ENCODE peak calls at places on chromosomes 4 and X, in seven cellular contexts. U is lung, J is pancreas, L is esophagus squamous epithelium, K is Panc1, R is GM10248, A is kidney epithelial cell. H is an unnamed sample.

GRCh38 chr4:146945556-146946374 is at the start of gene TTC29:
- DNase-seq in R (peak), U (peak), A (peak), J (peak), K (no peak), L (peak), H (peak)

GRCh38 chr4:156197216-156197615 is 243.6 kb upstream of the CTSO start:
- DNase-seq in L (no peak), U (no peak), J (no peak), K (no peak), A (peak), R (no peak), H (no peak)

GRCh38 chr4:16684083-16684482 is 214.4 kb downstream of the LDB2 start:
- DNase-seq in K (no peak), A (no peak), U (no peak), J (no peak), L (no peak), R (no peak), H (peak)

GRCh38 chr4:155657985-155658384 is 8.7 kb upstream of the GUCY1A1 start:
- DNase-seq in K (no peak), L (no peak), A (no peak), R (no peak), J (no peak), U (no peak), H (no peak)

GRCh38 chr4:157980158-157980557 is 192.7 kb downstream of the GASK1B start:
- DNase-seq in L (no peak), J (no peak), U (no peak), R (no peak), K (no peak), A (no peak), H (no peak)

GRCh38 chr4:99811850-99812249 is 4.8 kb upstream of the DAPP1 start:
- DNase-seq in R (peak), L (no peak), K (peak), A (no peak), U (peak), J (peak), H (peak)

GRCh38 chrX:20354505-20354904 is 87.8 kb upstream of the RPS6KA3 start:
- DNase-seq in U (no peak), R (no peak), K (no peak), L (no peak), A (no peak), J (no peak), H (no peak)

GRCh38 chr4:4254179-4254578 is 6.2 kb upstream of the TMEM128 start:
- DNase-seq in J (no peak), U (no peak), L (no peak), K (no peak), R (no peak), A (no peak), H (no peak)

GRCh38 chr4:169907705-169908104 is 118.5 kb downstream of the MFAP3L start:
- DNase-seq in U (no peak), L (no peak), K (no peak), J (no peak), R (no peak), A (no peak), H (no peak)

GRCh38 chrX:43881410-43882293 is 598 bp downstream of the MAOB start:
- DNase-seq in L (no peak), K (no peak), A (no peak), R (no peak), J (peak), U (no peak), H (peak)

GRCh38 chr4:152344001-152344400 is 191.9 kb downstream of the FBXW7 start:
- DNase-seq in R (no peak), A (no peak), U (no peak), L (no peak), J (no peak), K (no peak), H (peak)

GRCh38 chrX:15146515-15146914 is 123.4 kb downstream of the ASB9 start:
- DNase-seq in U (no peak), L (no peak), R (no peak), A (no peak), K (no peak), J (peak), H (peak)

GRCh38 chrX:119155416-119156035 is 27.9 kb upstream of the KIAA1210 start:
- DNase-seq in A (no peak), U (no peak), K (no peak), J (no peak), L (no peak), R (no peak), H (peak)

GRCh38 chr4:51844157-51845054 is 1.5 kb downstream of the DCUN1D4 start:
- DNase-seq in R (peak), K (peak), A (peak), J (peak), U (peak), L (peak), H (peak)

GRCh38 chrX:48086119-48086518 is 14.7 kb upstream of the ZNF630 start:
- DNase-seq in U (no peak), J (no peak), R (no peak), K (no peak), A (no peak), L (no peak), H (no peak)

GRCh38 chrX:38052096-38052495 is 45.7 kb downstream of the SYTL5 start:
- DNase-seq in J (no peak), K (no peak), L (no peak), U (no peak), R (no peak), A (peak), H (peak)

GRCh38 chrX:32673193-32673592 is 538.2 kb downstream of the DMD start:
- DNase-seq in U (no peak), R (no peak), K (peak), A (no peak), L (no peak), J (no peak), H (peak)

GRCh38 chr4:65599335-65599734 is 71.0 kb downstream of the EPHA5 start:
- DNase-seq in A (no peak), R (no peak), L (no peak), K (no peak), J (no peak), U (no peak), H (peak)

GRCh38 chr4:67436742-67437141 is 108.6 kb downstream of the CENPC start:
- DNase-seq in K (no peak), U (no peak), A (peak), R (no peak), L (no peak), J (no peak), H (no peak)

GRCh38 chr4:22356996-22357596 is 158.8 kb downstream of the ADGRA3 start:
- DNase-seq in A (no peak), U (no peak), R (peak), L (no peak), K (no peak), J (no peak), H (peak)

GRCh38 chr4:82050806-82051205 is 323.0 kb downstream of the HNRNPD start:
- DNase-seq in L (no peak), J (no peak), K (no peak), A (no peak), R (no peak), U (no peak), H (no peak)

GRCh38 chrX:1144293-1144692 is 68.2 kb downstream of the CRLF2 start:
- DNase-seq in A (no peak), R (no peak), K (no peak), J (no peak), L (no peak), U (no peak), H (no peak)

GRCh38 chrX:42276982-42277690 is 353.8 kb upstream of the CASK start:
- DNase-seq in A (peak), R (no peak), J (no peak), U (no peak), L (no peak), K (no peak), H (no peak)

GRCh38 chr4:34250562-34250961 is 1993.8 kb downstream of the ARAP2 start:
- DNase-seq in J (no peak), A (no peak), K (no peak), L (no peak), U (no peak), R (no peak), H (peak)

GRCh38 chr4:54152846-54153600 is 53.1 kb downstream of the GSX2 start:
- DNase-seq in K (no peak), L (no peak), U (no peak), J (no peak), A (peak), R (no peak), H (peak)

GRCh38 chrX:73932522-73932921 is 369.5 kb downstream of the CHIC1 start:
- DNase-seq in L (no peak), R (no peak), K (no peak), J (no peak), A (no peak), U (no peak), H (no peak)

GRCh38 chr4:2823301-2823670 is 20.4 kb upstream of the ADD1 start:
- DNase-seq in L (no peak), K (no peak), J (no peak), R (no peak), U (no peak), A (no peak), H (no peak)

GRCh38 chr4:20318899-20319291 is 67.2 kb downstream of the SLIT2 start:
- DNase-seq in R (no peak), K (no peak), A (no peak), U (no peak), J (no peak), L (no peak), H (no peak)

GRCh38 chr4:118850813-118851173 is 14.9 kb upstream of the SEC24D start:
- DNase-seq in A (no peak), U (no peak), K (no peak), J (no peak), R (no peak), L (no peak), H (no peak)

GRCh38 chrX:69077895-69078455 is 87.3 kb downstream of the PJA1 start:
- DNase-seq in A (no peak), K (no peak), U (no peak), L (no peak), J (no peak), R (no peak), H (no peak)

GRCh38 chr4:16597829-16598228 is 300.6 kb downstream of the LDB2 start:
- DNase-seq in U (no peak), L (no peak), A (no peak), J (no peak), K (no peak), R (no peak), H (peak)

GRCh38 chr4:180057891-180058643 is 2185.1 kb upstream of the TENM3 start:
- DNase-seq in L (no peak), R (peak), U (no peak), A (no peak), J (peak), K (no peak), H (peak)

GRCh38 chrX:129566081-129566480 is 26.0 kb downstream of the OCRL start:
- DNase-seq in L (no peak), K (no peak), A (no peak), R (no peak), U (no peak), J (no peak), H (peak)

GRCh38 chrX:9352683-9353430 is 112.0 kb upstream of the TBL1X start:
- DNase-seq in J (no peak), U (peak), R (peak), L (peak), K (no peak), A (no peak), H (peak)

GRCh38 chr4:48311896-48312295 is 29.4 kb upstream of the SLAIN2 start:
- DNase-seq in L (no peak), U (no peak), K (no peak), R (no peak), A (no peak), J (no peak), H (no peak)

GRCh38 chr4:48315728-48316630 is 25.4 kb upstream of the SLAIN2 start:
- DNase-seq in R (peak), A (no peak), J (no peak), L (no peak), K (no peak), U (no peak), H (peak)
- TF ChIP-seq CTCF in R (peak), A (peak), J (no peak), L (peak), K (peak), U (peak), H (peak)

DNA sequence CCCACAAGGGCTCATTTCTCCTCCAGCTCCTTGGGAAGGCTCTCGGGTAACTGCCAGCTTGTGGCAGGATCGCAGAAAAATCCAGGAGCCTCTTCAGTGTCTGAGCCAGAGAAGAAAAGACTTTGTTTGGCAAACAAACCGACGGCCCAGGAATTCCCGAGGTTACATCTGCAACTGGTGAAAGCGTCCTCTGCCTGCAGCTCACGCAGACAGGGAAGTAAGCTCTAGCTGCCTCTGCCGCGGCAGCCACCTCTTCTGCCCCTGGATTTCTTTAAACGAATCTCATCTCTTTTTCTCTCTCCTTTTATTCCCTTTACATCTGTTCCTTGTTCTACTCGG is 289 bp downstream of the DCHS2 start:
- DNase-seq in U (no peak), K (no peak), A (no peak), L (no peak), J (no peak), R (peak), H (peak)
- TF ChIP-seq CTCF in U (no peak), K (no peak), A (no peak), L (no peak), J (no peak), R (no peak), H (no peak)

GRCh38 chr4:112214397-112215264 is 17.0 kb upstream of the AP1AR start:
- DNase-seq in K (no peak), R (no peak), U (no peak), A (no peak), L (no peak), J (no peak), H (peak)
- TF ChIP-seq CTCF in K (peak), R (peak), U (peak), A (peak), L (peak), J (peak), H (peak)

GRCh38 chr4:28269426-28269825 is 1408.8 kb downstream of the STIM2 start:
- DNase-seq in K (no peak), J (no peak), U (no peak), R (no peak), A (no peak), L (no peak), H (peak)

GRCh38 chr4:28267166-28267565 is 1406.5 kb downstream of the STIM2 start:
- DNase-seq in U (no peak), L (no peak), K (no peak), A (no peak), R (no peak), J (no peak), H (no peak)
- TF ChIP-seq CTCF in U (no peak), L (no peak), K (no peak), A (no peak), R (no peak), J (no peak), H (no peak)

DNA sequence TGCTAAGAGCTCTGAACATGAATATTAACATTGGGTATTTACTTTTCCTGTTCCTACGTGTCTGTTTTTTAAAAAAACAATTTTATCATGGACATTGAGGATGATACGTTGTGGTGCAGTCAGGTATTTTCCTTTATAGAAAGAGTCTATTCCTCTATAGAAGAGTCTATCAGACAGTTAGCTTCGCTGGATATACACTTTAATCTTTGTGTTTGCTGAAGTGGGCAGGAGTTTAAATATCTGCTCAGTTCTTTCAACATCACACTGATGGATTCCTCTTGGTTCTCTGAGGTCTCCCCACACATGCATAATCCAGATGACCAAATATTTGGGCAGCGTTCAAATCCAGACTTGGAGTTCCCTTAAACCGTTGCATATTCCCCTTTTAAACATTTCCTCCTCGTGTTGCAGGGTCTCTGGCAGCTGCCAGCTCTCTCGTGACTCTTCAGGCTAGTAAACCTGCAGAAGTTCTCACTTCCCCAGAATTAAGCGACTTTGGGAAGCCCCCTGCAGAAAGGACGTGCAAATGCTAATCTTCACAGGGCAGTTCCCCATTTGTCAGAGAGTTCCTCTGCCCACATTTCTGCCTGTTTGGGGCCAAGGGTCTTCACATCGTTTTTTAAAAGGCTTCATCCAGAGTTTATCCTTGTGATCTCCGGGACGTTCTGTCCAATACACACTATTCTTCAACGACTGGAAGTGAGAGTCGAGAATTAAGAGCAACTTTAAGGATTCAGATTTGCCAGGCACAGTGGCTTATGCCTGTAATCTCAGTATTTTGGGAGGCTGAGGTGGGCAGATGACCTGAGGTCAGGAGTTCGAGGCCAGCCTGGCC is 20.5 kb upstream of the DHRSX start:
- DNase-seq in U (no peak), A (no peak), R (peak), K (no peak), L (no peak), J (no peak), H (no peak)
- TF ChIP-seq CTCF in U (no peak), A (no peak), R (no peak), K (no peak), L (no peak), J (no peak), H (no peak)

GRCh38 chrX:40832723-40833122 is 97.4 kb upstream of the MED14 start:
- DNase-seq in L (no peak), R (no peak), A (no peak), J (no peak), U (no peak), K (no peak), H (no peak)
- TF ChIP-seq CTCF in L (no peak), R (no peak), A (no peak), J (no peak), U (no peak), K (no peak), H (no peak)

GRCh38 chr4:48189731-48190130 is 55.7 kb upstream of the TXK start:
- DNase-seq in A (no peak), L (no peak), R (no peak), K (no peak), J (no peak), U (no peak), H (no peak)
- TF ChIP-seq CTCF in A (no peak), L (no peak), R (no peak), K (no peak), J (no peak), U (no peak), H (no peak)

GRCh38 chr4:87543835-87544461 is 14.8 kb upstream of the SPARCL1 start:
- DNase-seq in K (no peak), J (no peak), L (no peak), R (no peak), U (no peak), A (no peak), H (peak)

GRCh38 chr4:87540176-87541058 is 11.2 kb upstream of the SPARCL1 start:
- DNase-seq in U (no peak), K (no peak), R (no peak), A (no peak), L (no peak), J (no peak), H (peak)

GRCh38 chr4:87541956-87542709 is 13.0 kb upstream of the SPARCL1 start:
- DNase-seq in A (no peak), K (no peak), R (no peak), U (no peak), J (no peak), L (no peak), H (no peak)

GRCh38 chr4:87542734-87543312 is 13.6 kb upstream of the SPARCL1 start:
- DNase-seq in U (no peak), K (no peak), L (no peak), R (no peak), A (no peak), J (no peak), H (no peak)

DNA sequence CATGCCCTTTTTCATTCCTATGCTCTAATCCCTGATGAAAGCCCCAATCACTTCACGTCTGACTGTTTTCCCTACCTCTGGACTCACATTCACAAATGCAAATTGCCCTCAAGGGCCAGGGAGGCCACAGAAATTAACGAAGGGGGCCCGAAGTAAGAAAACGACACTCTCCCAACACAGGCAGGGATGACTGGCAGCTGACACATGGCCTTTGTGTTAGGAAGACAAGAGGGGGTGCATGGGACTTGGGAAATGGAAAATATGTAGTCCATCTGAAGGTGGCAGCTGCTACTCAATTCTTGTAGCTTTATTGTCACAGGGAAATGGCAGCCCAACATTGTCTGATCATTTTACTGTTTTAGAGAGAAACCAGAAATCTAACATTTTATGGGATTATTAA is 12.3 kb upstream of the SPARCL1 start:
- DNase-seq in J (no peak), R (no peak), L (no peak), A (no peak), K (no peak), U (no peak), H (no peak)
- TF ChIP-seq CTCF in J (no peak), R (no peak), L (no peak), A (no peak), K (no peak), U (no peak), H (no peak)

DNA sequence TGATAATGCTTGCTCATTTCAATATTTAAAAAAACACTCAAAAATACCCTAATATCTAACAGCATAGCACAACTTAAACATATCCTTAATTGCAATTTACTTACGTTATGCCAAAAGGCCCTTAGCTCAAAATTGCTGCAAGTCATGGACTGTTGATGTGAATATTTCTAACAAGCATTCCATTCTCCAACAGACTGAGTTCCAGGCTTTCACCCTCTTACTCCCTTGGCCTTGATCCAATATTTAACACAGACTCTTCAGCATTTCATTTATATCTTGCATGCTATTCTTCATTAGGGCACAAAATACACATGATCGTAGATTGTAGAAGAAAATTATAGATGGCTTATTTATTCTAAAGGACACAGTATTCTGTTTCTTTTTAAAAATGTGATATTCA is 96.5 kb downstream of the RNF150 start:
- DNase-seq in L (no peak), R (no peak), U (no peak), A (no peak), J (no peak), K (no peak), H (no peak)
- TF ChIP-seq CTCF in L (no peak), R (no peak), U (no peak), A (no peak), J (no peak), K (no peak), H (no peak)